ENCODE peak calls at places on chromosomes 2 and 18, in six cellular contexts. One of them, this sample, is unnamed.

GRCh38 chr2:71460595-71461303 is 7.4 kb downstream of the DYSF start:
- DNase-seq in small intestine: peak
- DNase-seq in GM23248: peak
- DNase-seq in kidney: no peak
- DNase-seq in fibroblast of the aortic adventitia: peak
- DNase-seq in foreskin fibroblast: no peak
- DNase-seq in this sample: peak

GRCh38 chr2:69437751-69438154 is 518 bp upstream of the NFU1 start:
- DNase-seq in foreskin fibroblast: no peak
- DNase-seq in fibroblast of the aortic adventitia: no peak
- DNase-seq in small intestine: no peak
- DNase-seq in GM23248: peak
- DNase-seq in kidney: no peak
- DNase-seq in this sample: no peak

GRCh38 chr2:168928113-168928823 is 27.2 kb downstream of the G6PC2 start:
- DNase-seq in GM23248: no peak
- DNase-seq in kidney: no peak
- DNase-seq in foreskin fibroblast: no peak
- DNase-seq in fibroblast of the aortic adventitia: no peak
- DNase-seq in small intestine: peak
- DNase-seq in this sample: no peak

GRCh38 chr18:22604390-22604985 is 186.8 kb upstream of the CTAGE1 start:
- DNase-seq in small intestine: no peak
- DNase-seq in foreskin fibroblast: no peak
- DNase-seq in fibroblast of the aortic adventitia: peak
- DNase-seq in kidney: peak
- DNase-seq in GM23248: no peak
- DNase-seq in this sample: no peak

GRCh38 chr2:180577567-180577966 is 402.8 kb upstream of the UBE2E3 start:
- DNase-seq in fibroblast of the aortic adventitia: peak
- DNase-seq in kidney: no peak
- DNase-seq in GM23248: no peak
- DNase-seq in foreskin fibroblast: peak
- DNase-seq in small intestine: no peak
- DNase-seq in this sample: no peak

GRCh38 chr2:232026941-232027340 is 65.4 kb downstream of the DIS3L2 start:
- DNase-seq in foreskin fibroblast: no peak
- DNase-seq in GM23248: no peak
- DNase-seq in small intestine: no peak
- DNase-seq in kidney: no peak
- DNase-seq in fibroblast of the aortic adventitia: no peak
- DNase-seq in this sample: no peak

GRCh38 chr2:240348522-240348921 is 86.9 kb upstream of the GPC1 start:
- DNase-seq in foreskin fibroblast: no peak
- DNase-seq in small intestine: no peak
- DNase-seq in GM23248: peak
- DNase-seq in fibroblast of the aortic adventitia: no peak
- DNase-seq in kidney: no peak
- DNase-seq in this sample: no peak

GRCh38 chr2:114661926-114662670 is 219.7 kb downstream of the DPP10 start:
- DNase-seq in foreskin fibroblast: no peak
- DNase-seq in fibroblast of the aortic adventitia: no peak
- DNase-seq in small intestine: peak
- DNase-seq in GM23248: peak
- DNase-seq in kidney: peak
- DNase-seq in this sample: no peak

GRCh38 chr2:130987519-130988425 is 105.5 kb downstream of the FAM168B start:
- DNase-seq in GM23248: no peak
- DNase-seq in fibroblast of the aortic adventitia: no peak
- DNase-seq in foreskin fibroblast: no peak
- DNase-seq in kidney: no peak
- DNase-seq in small intestine: no peak
- DNase-seq in this sample: no peak

GRCh38 chr2:172726172-172726735 is 9.4 kb upstream of the RAPGEF4 start:
- DNase-seq in kidney: no peak
- DNase-seq in foreskin fibroblast: no peak
- DNase-seq in small intestine: peak
- DNase-seq in fibroblast of the aortic adventitia: peak
- DNase-seq in GM23248: no peak
- DNase-seq in this sample: no peak

GRCh38 chr2:113973856-113974255 is 84.0 kb downstream of the ACTR3 start:
- DNase-seq in fibroblast of the aortic adventitia: no peak
- DNase-seq in small intestine: no peak
- DNase-seq in kidney: no peak
- DNase-seq in foreskin fibroblast: no peak
- DNase-seq in GM23248: no peak
- DNase-seq in this sample: peak

GRCh38 chr2:9914384-9915065 is 37.0 kb upstream of the GRHL1 start:
- DNase-seq in fibroblast of the aortic adventitia: peak
- DNase-seq in kidney: no peak
- DNase-seq in small intestine: no peak
- DNase-seq in foreskin fibroblast: peak
- DNase-seq in GM23248: peak
- DNase-seq in this sample: no peak

GRCh38 chr18:22283397-22283796 is 114.0 kb downstream of the GATA6 start:
- DNase-seq in kidney: no peak
- DNase-seq in small intestine: peak
- DNase-seq in foreskin fibroblast: no peak
- DNase-seq in GM23248: peak
- DNase-seq in fibroblast of the aortic adventitia: peak
- DNase-seq in this sample: no peak

GRCh38 chr2:14713248-14713647 is 80.7 kb downstream of the LRATD1 start:
- DNase-seq in GM23248: no peak
- DNase-seq in foreskin fibroblast: no peak
- DNase-seq in kidney: no peak
- DNase-seq in fibroblast of the aortic adventitia: no peak
- DNase-seq in small intestine: no peak
- DNase-seq in this sample: no peak

GRCh38 chr2:8248623-8248957 is 433.3 kb upstream of the ID2 start:
- DNase-seq in foreskin fibroblast: peak
- DNase-seq in GM23248: peak
- DNase-seq in small intestine: no peak
- DNase-seq in fibroblast of the aortic adventitia: peak
- DNase-seq in kidney: no peak
- DNase-seq in this sample: no peak

GRCh38 chr2:135798762-135799161 is 38.2 kb downstream of the LCT start:
- DNase-seq in fibroblast of the aortic adventitia: no peak
- DNase-seq in kidney: no peak
- DNase-seq in GM23248: peak
- DNase-seq in small intestine: no peak
- DNase-seq in foreskin fibroblast: peak
- DNase-seq in this sample: peak

GRCh38 chr2:37168217-37168981 is 11.6 kb upstream of the EIF2AK2 start:
- DNase-seq in GM23248: peak
- DNase-seq in fibroblast of the aortic adventitia: peak
- DNase-seq in kidney: no peak
- DNase-seq in foreskin fibroblast: peak
- DNase-seq in small intestine: peak
- DNase-seq in this sample: peak

GRCh38 chr2:233423436-233423860 is 69.2 kb downstream of the DGKD start:
- DNase-seq in fibroblast of the aortic adventitia: no peak
- DNase-seq in foreskin fibroblast: no peak
- DNase-seq in kidney: no peak
- DNase-seq in small intestine: no peak
- DNase-seq in GM23248: no peak
- DNase-seq in this sample: no peak

DNA sequence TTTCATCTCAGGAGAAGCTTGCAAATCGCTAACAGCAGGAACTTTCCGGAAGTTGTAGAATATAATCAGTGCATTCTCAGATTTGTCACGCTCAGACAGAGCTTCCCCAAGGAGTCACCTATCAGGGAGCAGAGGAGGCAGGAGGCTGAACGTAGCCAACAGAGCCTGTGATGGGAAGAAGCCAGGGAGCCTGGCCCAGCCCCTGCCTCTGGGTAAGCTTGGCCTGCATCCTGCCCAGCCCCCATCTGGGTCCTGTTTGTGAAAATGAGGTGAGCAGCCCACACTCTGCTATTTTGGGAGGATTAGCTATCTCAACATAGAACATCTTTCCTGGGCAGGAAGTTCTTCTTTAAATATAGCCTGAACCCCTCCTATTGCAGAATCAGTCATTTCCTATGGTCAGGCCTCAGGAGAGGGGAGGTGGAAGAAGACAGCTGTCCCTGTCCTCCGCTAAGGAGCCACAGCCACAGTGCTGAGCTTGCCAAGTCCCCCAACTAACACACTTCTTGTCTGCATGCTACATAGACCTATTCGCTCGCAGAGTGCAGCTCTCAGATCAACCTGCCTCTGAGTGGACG is 19.2 kb upstream of the PKDCC start:
- DNase-seq in foreskin fibroblast: no peak
- DNase-seq in kidney: no peak
- DNase-seq in fibroblast of the aortic adventitia: no peak
- DNase-seq in GM23248: no peak
- DNase-seq in small intestine: no peak
- DNase-seq in this sample: no peak
- H3K4me3 ChIP-seq in foreskin fibroblast: no peak
- H3K4me3 ChIP-seq in kidney: no peak
- H3K4me3 ChIP-seq in fibroblast of the aortic adventitia: no peak
- H3K4me3 ChIP-seq in GM23248: no peak
- H3K4me3 ChIP-seq in small intestine: no peak
- H3K4me3 ChIP-seq in this sample: no peak

GRCh38 chr2:138782378-138782777 is 2.2 kb upstream of the NXPH2 start:
- DNase-seq in fibroblast of the aortic adventitia: no peak
- DNase-seq in small intestine: no peak
- DNase-seq in foreskin fibroblast: no peak
- DNase-seq in kidney: no peak
- DNase-seq in GM23248: no peak
- DNase-seq in this sample: no peak

GRCh38 chr2:138779451-138780440 is at the start of gene NXPH2:
- DNase-seq in foreskin fibroblast: peak
- DNase-seq in GM23248: peak
- DNase-seq in small intestine: no peak
- DNase-seq in fibroblast of the aortic adventitia: no peak
- DNase-seq in kidney: peak
- DNase-seq in this sample: no peak

GRCh38 chr2:138777996-138778395 is 2.2 kb downstream of the NXPH2 start:
- DNase-seq in foreskin fibroblast: peak
- DNase-seq in kidney: no peak
- DNase-seq in fibroblast of the aortic adventitia: peak
- DNase-seq in small intestine: no peak
- DNase-seq in GM23248: no peak
- DNase-seq in this sample: no peak

GRCh38 chr2:138780451-138780880 is 276 bp upstream of the NXPH2 start:
- DNase-seq in fibroblast of the aortic adventitia: no peak
- DNase-seq in foreskin fibroblast: peak
- DNase-seq in kidney: peak
- DNase-seq in small intestine: no peak
- DNase-seq in GM23248: no peak
- DNase-seq in this sample: no peak

DNA sequence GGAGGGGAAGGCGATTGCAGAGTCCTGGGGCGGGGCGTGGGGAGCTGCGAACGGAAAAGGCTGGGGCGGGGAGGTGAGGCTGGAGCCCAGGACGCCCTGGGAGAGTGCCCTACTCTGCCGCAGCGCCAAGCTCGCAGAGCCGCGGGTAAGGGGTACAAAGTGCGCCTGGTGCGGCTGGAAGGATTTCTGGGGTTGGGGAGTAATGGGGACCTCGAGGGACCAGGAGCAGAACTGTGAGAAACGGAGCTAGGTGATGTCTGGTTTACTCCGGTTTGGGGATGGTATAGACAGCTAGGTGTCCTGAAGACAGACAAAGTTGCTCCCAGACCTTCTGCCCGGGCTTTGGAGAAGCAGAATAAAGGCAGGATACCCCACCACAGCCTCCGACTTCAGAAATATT is 718 bp upstream of the NXPH2 start:
- DNase-seq in GM23248: no peak
- DNase-seq in foreskin fibroblast: peak
- DNase-seq in fibroblast of the aortic adventitia: no peak
- DNase-seq in kidney: peak
- DNase-seq in small intestine: no peak
- DNase-seq in this sample: no peak
- H3K4me3 ChIP-seq in GM23248: no peak
- H3K4me3 ChIP-seq in foreskin fibroblast: no peak
- H3K4me3 ChIP-seq in fibroblast of the aortic adventitia: no peak
- H3K4me3 ChIP-seq in kidney: no peak
- H3K4me3 ChIP-seq in small intestine: no peak
- H3K4me3 ChIP-seq in this sample: no peak

GRCh38 chr2:73638429-73638828 is 3.8 kb downstream of the NAT8 start:
- DNase-seq in GM23248: no peak
- DNase-seq in small intestine: no peak
- DNase-seq in fibroblast of the aortic adventitia: no peak
- DNase-seq in kidney: no peak
- DNase-seq in foreskin fibroblast: no peak
- DNase-seq in this sample: no peak

GRCh38 chr2:73640537-73640936 is 1.7 kb downstream of the NAT8 start:
- DNase-seq in small intestine: no peak
- DNase-seq in GM23248: no peak
- DNase-seq in fibroblast of the aortic adventitia: no peak
- DNase-seq in foreskin fibroblast: peak
- DNase-seq in kidney: no peak
- DNase-seq in this sample: no peak

GRCh38 chr2:73640946-73641766 is 1.1 kb downstream of the NAT8 start:
- DNase-seq in fibroblast of the aortic adventitia: no peak
- DNase-seq in small intestine: no peak
- DNase-seq in GM23248: no peak
- DNase-seq in foreskin fibroblast: no peak
- DNase-seq in kidney: no peak
- DNase-seq in this sample: no peak

GRCh38 chr2:73642338-73643018 is at the start of gene NAT8:
- DNase-seq in GM23248: no peak
- DNase-seq in foreskin fibroblast: no peak
- DNase-seq in fibroblast of the aortic adventitia: no peak
- DNase-seq in kidney: no peak
- DNase-seq in small intestine: no peak
- DNase-seq in this sample: no peak

DNA sequence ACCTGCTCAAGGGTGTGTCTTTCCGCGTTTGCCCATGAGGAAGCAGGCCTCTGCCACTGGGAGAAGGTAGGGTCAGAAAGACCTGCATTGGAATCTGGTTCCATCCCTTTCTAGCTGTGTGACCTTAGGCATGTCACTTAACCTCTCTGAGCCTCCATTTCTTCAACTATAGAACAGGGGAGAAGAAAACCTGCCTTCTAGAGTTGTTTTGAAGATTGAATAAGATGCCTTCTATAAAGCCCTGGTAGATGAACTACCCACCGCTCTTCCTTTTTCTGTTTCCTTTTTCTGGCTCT is 507 bp downstream of the NAT8 start:
- DNase-seq in small intestine: no peak
- DNase-seq in GM23248: no peak
- DNase-seq in kidney: no peak
- DNase-seq in foreskin fibroblast: no peak
- DNase-seq in fibroblast of the aortic adventitia: no peak
- DNase-seq in this sample: no peak
- H3K4me3 ChIP-seq in small intestine: no peak
- H3K4me3 ChIP-seq in GM23248: no peak
- H3K4me3 ChIP-seq in kidney: peak
- H3K4me3 ChIP-seq in foreskin fibroblast: no peak
- H3K4me3 ChIP-seq in fibroblast of the aortic adventitia: no peak
- H3K4me3 ChIP-seq in this sample: no peak

DNA sequence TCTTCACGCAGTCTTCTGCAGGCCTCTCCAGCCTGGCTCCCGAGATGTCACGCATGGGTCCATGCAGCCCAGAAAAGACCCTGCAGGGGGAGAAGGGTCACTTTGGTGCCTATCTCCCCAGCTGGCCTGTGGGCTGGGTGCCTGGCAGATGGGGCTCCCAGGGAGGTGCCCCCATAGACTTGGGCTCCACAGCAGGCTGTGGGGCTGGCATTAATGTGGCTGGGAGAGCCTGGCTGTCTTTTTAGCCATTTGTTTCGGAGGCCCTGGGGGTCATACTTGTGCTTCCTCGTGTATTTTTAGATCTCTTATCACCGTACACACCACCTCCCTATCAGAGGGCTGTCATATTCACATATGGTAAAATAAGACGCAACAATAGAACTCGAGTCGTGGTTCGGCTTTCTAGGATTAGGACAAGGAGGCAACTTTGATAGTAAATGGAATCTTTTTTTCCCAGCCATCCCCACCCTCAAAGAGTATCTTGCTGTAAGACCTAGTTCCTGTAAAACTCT is 74.5 kb downstream of the LRRFIP1 start:
- DNase-seq in fibroblast of the aortic adventitia: no peak
- DNase-seq in GM23248: no peak
- DNase-seq in foreskin fibroblast: no peak
- DNase-seq in kidney: no peak
- DNase-seq in small intestine: no peak
- DNase-seq in this sample: no peak
- H3K4me3 ChIP-seq in fibroblast of the aortic adventitia: peak
- H3K4me3 ChIP-seq in GM23248: peak
- H3K4me3 ChIP-seq in foreskin fibroblast: no peak
- H3K4me3 ChIP-seq in kidney: no peak
- H3K4me3 ChIP-seq in small intestine: no peak
- H3K4me3 ChIP-seq in this sample: peak

This sample was measured in OCI-LY7.